ENCODE peak calls at places on chromosomes 1 and 21, in nine cellular contexts. T, Z, Y, W, L, J, A, S and I are unnamed samples.

GRCh38 chr1:52751589-52752306 is 25.5 kb downstream of the ZYG11B start:
- DNase-seq in A (no peak), T (no peak), Z (no peak), S (no peak), L (no peak), Y (no peak), W (no peak), J (no peak), I (no peak)

GRCh38 chr1:35777109-35777508 is 7.3 kb upstream of the CLSPN start:
- DNase-seq in A (no peak), J (no peak), S (no peak), Y (no peak), Z (no peak), W (no peak), T (no peak), L (no peak), I (no peak)

GRCh38 chr1:67690411-67690810 is 5.4 kb downstream of the GADD45A start:
- DNase-seq in Z (no peak), L (no peak), A (no peak), Y (no peak), T (no peak), S (no peak), J (no peak), W (no peak), I (no peak)

GRCh38 chr21:15659768-15660423 is 69.9 kb upstream of the USP25 start:
- DNase-seq in J (no peak), W (no peak), T (no peak), A (no peak), Y (no peak), Z (no peak), S (no peak), L (no peak), I (no peak)

GRCh38 chr1:57258616-57259330 is 165.1 kb downstream of the DAB1 start:
- DNase-seq in T (no peak), A (no peak), S (no peak), W (no peak), L (no peak), Y (no peak), Z (no peak), J (no peak), I (no peak)

GRCh38 chr1:33456302-33456886 is 16.1 kb upstream of the ZSCAN20 start:
- DNase-seq in Y (no peak), L (no peak), J (no peak), T (no peak), A (no peak), W (no peak), Z (no peak), S (peak), I (no peak)

GRCh38 chr1:233680000-233680399 is 66.1 kb downstream of the KCNK1 start:
- DNase-seq in S (no peak), A (no peak), Y (no peak), W (no peak), Z (no peak), J (no peak), T (no peak), L (no peak), I (no peak)

GRCh38 chr1:201877877-201878339 is 10.8 kb upstream of the SHISA4 start:
- DNase-seq in A (no peak), L (no peak), J (peak), Y (peak), T (no peak), S (no peak), W (no peak), Z (no peak), I (no peak)

GRCh38 chr1:23021834-23022233 is 2.6 kb downstream of the KDM1A start:
- DNase-seq in J (no peak), A (no peak), L (no peak), T (no peak), W (no peak), Y (no peak), Z (no peak), S (no peak), I (no peak)

GRCh38 chr1:3032970-3033794 is 11.9 kb downstream of the ACTRT2 start:
- DNase-seq in A (no peak), T (no peak), S (peak), W (no peak), Z (no peak), L (no peak), Y (no peak), J (no peak), I (peak)

GRCh38 chr1:23555225-23555801 is 4.0 kb downstream of the ID3 start:
- DNase-seq in S (no peak), T (no peak), A (no peak), L (peak), W (no peak), Z (no peak), J (no peak), Y (no peak), I (no peak)

GRCh38 chr1:20834192-20834591 is 47.1 kb upstream of the HP1BP3 start:
- DNase-seq in W (no peak), L (no peak), T (no peak), Z (no peak), J (no peak), Y (no peak), A (no peak), S (no peak), I (no peak)

GRCh38 chr1:46431695-46432094 is 37.6 kb downstream of the FAAH start:
- DNase-seq in Z (no peak), J (no peak), L (no peak), S (no peak), T (no peak), W (no peak), Y (no peak), A (no peak), I (no peak)

GRCh38 chr1:112589766-112590165 is 29.2 kb downstream of the ST7L start:
- DNase-seq in W (no peak), S (no peak), J (no peak), Y (no peak), A (no peak), T (no peak), Z (no peak), L (no peak), I (no peak)

GRCh38 chr1:24384251-24385090 is 29.1 kb downstream of the STPG1 start:
- DNase-seq in W (no peak), S (no peak), L (no peak), Y (no peak), J (peak), A (no peak), T (no peak), Z (no peak), I (no peak)

GRCh38 chr1:39861003-39861402 is 22.3 kb downstream of the TRIT1 start:
- DNase-seq in L (no peak), Z (no peak), A (no peak), T (no peak), W (no peak), S (no peak), J (no peak), Y (no peak), I (no peak)

GRCh38 chr1:39863177-39863576 is 20.1 kb downstream of the TRIT1 start:
- DNase-seq in L (no peak), T (no peak), Y (no peak), Z (no peak), J (no peak), A (no peak), W (no peak), S (no peak), I (no peak)

GRCh38 chr1:39858315-39858714 is 25.0 kb downstream of the TRIT1 start:
- DNase-seq in S (no peak), J (no peak), A (no peak), Z (no peak), T (no peak), L (no peak), W (no peak), Y (no peak), I (no peak)

GRCh38 chr1:39857479-39857878 is 25.8 kb downstream of the TRIT1 start:
- DNase-seq in A (no peak), L (no peak), T (no peak), Z (no peak), J (no peak), Y (no peak), S (no peak), W (no peak), I (no peak)

GRCh38 chr1:39859859-39860812 is 23.2 kb downstream of the TRIT1 start:
- DNase-seq in J (no peak), A (no peak), S (no peak), L (no peak), Z (no peak), T (no peak), Y (no peak), W (no peak), I (no peak)
- H3K27ac ChIP-seq in J (no peak), A (no peak), S (no peak), L (no peak), Z (no peak), T (no peak), Y (no peak), W (no peak), I (no peak)

GRCh38 chr1:246809473-246809872 is 85.3 kb downstream of the SCCPDH start:
- DNase-seq in L (no peak), W (no peak), J (no peak), A (no peak), Y (no peak), T (no peak), Z (no peak), S (no peak), I (no peak)
- TF ChIP-seq CTCF in L (no peak), W (no peak), J (no peak), A (no peak), Y (no peak), T (no peak), Z (no peak), S (no peak), I (no peak)

GRCh38 chr1:63190171-63190570 is 132.2 kb upstream of the FOXD3 start:
- DNase-seq in J (no peak), T (no peak), Y (no peak), W (no peak), S (no peak), Z (no peak), A (no peak), L (no peak), I (no peak)

DNA sequence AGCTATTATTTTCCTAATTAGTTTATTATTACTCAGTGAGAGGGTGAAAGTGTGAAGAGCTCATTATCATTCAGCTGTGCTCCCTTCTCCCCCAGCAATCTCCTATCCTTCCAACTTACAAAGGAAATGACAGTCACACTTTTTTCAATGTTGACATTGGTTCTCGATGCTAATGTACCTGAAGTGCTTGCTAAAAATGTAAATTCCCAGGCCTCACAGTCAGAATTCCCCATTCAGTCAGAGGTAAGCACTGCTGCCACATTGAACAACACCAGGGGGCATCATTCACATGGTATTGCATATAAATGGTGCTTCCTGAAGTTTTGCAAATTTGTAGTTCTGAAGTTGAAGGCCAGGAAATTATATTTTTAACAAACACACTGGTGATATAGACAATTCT is 132.7 kb upstream of the FOXD3 start:
- DNase-seq in T (no peak), S (no peak), Z (no peak), W (no peak), L (no peak), A (no peak), J (no peak), Y (no peak), I (no peak)
- H3K27ac ChIP-seq in T (no peak), S (no peak), Z (no peak), W (no peak), L (no peak), A (no peak), J (no peak), Y (no peak), I (no peak)

GRCh38 chr1:95209291-95209690 is 24.7 kb upstream of the RWDD3 start:
- DNase-seq in T (no peak), A (no peak), S (no peak), Y (no peak), L (no peak), W (no peak), J (no peak), Z (no peak), I (no peak)

GRCh38 chr1:95208876-95209275 is 25.1 kb upstream of the RWDD3 start:
- DNase-seq in Z (no peak), Y (no peak), A (no peak), W (no peak), S (no peak), L (no peak), T (no peak), J (no peak), I (no peak)

GRCh38 chr1:95207223-95207935 is 26.6 kb upstream of the RWDD3 start:
- DNase-seq in Z (no peak), Y (no peak), A (no peak), T (no peak), L (no peak), J (no peak), W (no peak), S (no peak), I (no peak)

GRCh38 chr1:95203908-95204437 is 30.0 kb upstream of the RWDD3 start:
- DNase-seq in A (no peak), W (no peak), J (no peak), Y (no peak), Z (no peak), T (no peak), S (no peak), L (no peak), I (no peak)

GRCh38 chr1:95206514-95206913 is 27.5 kb upstream of the RWDD3 start:
- DNase-seq in W (no peak), A (no peak), J (no peak), S (no peak), L (no peak), Y (no peak), Z (no peak), T (no peak), I (no peak)
- TF ChIP-seq CTCF in W (no peak), A (no peak), J (no peak), S (no peak), L (no peak), Y (no peak), Z (no peak), T (no peak), I (no peak)

GRCh38 chr1:145908653-145909052 is 1.2 kb downstream of the ITGA10 start:
- DNase-seq in S (no peak), Z (no peak), J (no peak), Y (no peak), A (no peak), L (no peak), T (no peak), W (peak), I (no peak)
- H3K27ac ChIP-seq in S (no peak), Z (no peak), J (peak), Y (peak), A (no peak), L (no peak), T (no peak), W (peak), I (no peak)

DNA sequence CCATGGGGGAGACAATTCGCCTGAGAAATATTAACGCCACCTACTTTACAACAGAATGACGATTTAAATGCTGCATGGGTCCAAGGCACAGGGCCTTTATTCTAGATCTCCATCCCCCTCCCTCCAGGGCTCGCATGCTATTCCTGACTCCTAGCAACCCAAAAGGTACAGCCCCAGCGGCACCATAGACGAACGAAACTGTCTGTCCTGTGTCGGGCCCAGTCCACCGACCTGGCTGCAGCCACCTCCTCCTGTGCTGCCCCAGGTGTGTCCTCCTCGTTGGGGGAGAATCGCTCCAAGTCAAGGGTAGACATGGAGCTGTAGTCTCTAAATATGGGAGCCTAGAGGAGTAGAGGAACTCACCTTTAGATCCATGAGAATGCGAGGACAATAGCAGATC is 196.5 kb downstream of the TOMM20 start:
- DNase-seq in T (peak), S (no peak), W (no peak), L (no peak), J (no peak), Y (no peak), Z (no peak), A (no peak), I (no peak)
- TF ChIP-seq CTCF in T (no peak), S (no peak), W (no peak), L (no peak), J (no peak), Y (no peak), Z (no peak), A (no peak), I (no peak)

DNA sequence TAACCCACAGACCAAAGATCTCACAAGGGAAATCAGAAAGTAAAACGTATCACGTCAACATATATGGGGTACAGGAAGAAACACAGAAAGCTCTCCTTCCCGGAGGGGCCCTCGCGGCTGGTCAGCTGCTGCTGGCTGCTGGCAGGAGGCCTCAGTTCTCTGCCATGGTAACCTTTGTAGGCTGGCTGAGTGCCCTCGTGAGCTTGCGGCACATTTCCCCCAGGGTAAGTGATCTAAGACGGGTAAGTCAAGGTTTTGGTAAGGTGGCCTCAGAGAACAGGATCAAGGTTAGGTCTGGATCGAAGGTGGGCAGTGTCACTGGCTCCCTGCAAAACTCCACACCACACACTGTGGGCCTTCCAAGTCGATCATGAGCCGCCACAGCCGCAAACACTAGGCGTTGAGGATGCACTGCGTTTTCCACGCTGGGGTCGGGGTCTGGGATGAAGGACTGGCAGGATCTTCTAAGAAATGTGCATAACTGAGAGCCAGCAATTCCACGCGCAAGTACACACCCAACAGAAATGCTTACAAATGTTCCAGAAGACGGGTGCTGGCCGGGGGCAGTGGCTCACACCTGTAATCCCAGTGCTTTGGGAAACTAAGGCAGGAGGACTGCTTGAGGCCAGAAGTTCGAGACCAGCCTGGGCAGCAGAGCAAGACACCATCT is 33.9 kb downstream of the WDR4 start:
- DNase-seq in Y (no peak), W (no peak), A (no peak), Z (no peak), L (peak), S (peak), T (peak), J (no peak), I (peak)
- H3K27ac ChIP-seq in Y (no peak), W (no peak), A (no peak), Z (peak), L (peak), S (peak), T (peak), J (peak), I (no peak)

GRCh38 chr1:248810000-248810726 is 15.6 kb downstream of the SH3BP5L start:
- DNase-seq in S (no peak), Z (no peak), A (no peak), Y (no peak), L (no peak), T (no peak), J (no peak), W (no peak), I (no peak)

GRCh38 chr1:248813546-248813945 is 12.2 kb downstream of the SH3BP5L start:
- DNase-seq in Z (no peak), S (no peak), L (no peak), A (no peak), Y (no peak), W (no peak), J (no peak), T (no peak), I (no peak)

GRCh38 chr1:248810727-248811513 is 14.8 kb downstream of the SH3BP5L start:
- DNase-seq in W (no peak), J (no peak), Y (no peak), L (peak), S (no peak), T (no peak), Z (no peak), A (no peak), I (no peak)

GRCh38 chr1:248812736-248813425 is 12.8 kb downstream of the SH3BP5L start:
- DNase-seq in T (no peak), J (no peak), Y (no peak), W (no peak), A (no peak), Z (no peak), S (no peak), L (no peak), I (no peak)

DNA sequence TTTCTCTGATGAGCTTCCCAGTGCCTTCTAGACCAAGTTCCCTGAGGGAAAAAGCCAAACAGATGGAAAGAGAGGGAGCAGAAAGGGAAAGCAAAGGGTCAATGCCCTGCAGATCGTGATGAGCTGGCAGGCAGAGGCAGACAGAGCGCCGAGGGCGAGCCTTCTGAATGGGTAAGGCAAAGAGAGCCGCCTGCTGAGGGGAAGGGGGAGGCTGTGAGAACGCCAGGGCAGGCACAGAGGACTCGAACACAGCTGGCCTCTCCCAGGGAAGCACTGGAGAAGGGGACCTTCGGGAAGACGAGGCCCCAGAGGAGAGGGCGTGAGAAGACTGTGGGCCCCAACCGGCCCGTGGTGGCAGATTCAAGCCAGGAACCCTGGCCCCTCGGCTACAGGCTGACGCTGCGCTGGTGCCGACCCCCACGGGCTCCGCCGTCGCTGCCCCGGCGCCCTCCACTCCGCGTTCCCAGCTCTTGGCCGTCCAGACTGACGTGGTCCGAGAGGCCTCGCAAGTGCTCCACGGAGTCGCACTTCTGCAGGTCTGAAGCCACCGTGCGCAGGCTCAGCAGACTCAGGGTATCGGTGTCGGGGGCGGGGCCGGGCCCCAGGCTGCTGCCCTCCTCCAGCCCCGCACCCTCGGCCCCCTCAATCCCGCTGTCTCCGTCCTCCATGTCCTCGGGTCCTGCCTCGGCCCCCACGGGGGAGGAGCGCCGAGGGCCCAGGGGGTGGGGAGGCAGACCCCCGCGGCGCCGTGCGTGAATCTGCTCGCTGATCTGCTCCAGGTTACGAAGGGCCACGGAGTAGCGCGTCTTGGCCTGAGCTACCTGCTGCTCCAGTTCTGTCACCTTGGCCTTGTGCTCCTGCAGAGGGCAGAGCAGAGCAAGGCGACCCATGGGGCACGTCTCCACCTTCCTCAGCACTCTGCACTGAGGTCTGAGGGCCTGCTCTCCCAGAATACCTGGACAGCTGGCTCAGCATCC is 13.9 kb downstream of the SH3BP5L start:
- DNase-seq in Z (no peak), J (no peak), L (no peak), S (no peak), W (no peak), A (no peak), T (no peak), Y (no peak), I (no peak)
- TF ChIP-seq CTCF in Z (no peak), J (no peak), L (no peak), S (no peak), W (no peak), A (no peak), T (no peak), Y (no peak), I (no peak)